ENCODE peak calls at places on chromosome 10, in five cellular contexts. One of them, this sample, is unnamed. For H3K9me2, the result is how much of the 10 kb centered on the place peaks cover.

GRCh38 chr10:50224330-50224952 is 26.9 kb downstream of the ASAH2 start:
- DNase-seq in GM23248: peak
- DNase-seq in HCT116: peak
- DNase-seq in PC-3: peak
- DNase-seq in GM23338: peak
- DNase-seq in this sample: peak

GRCh38 chr10:117464176-117464575 is 78.4 kb upstream of the EMX2 start:
- DNase-seq in GM23248: peak
- DNase-seq in HCT116: no peak
- DNase-seq in PC-3: no peak
- DNase-seq in GM23338: no peak
- DNase-seq in this sample: no peak

GRCh38 chr10:71880425-71881306 is 29.6 kb upstream of the PSAP start:
- DNase-seq in GM23248: peak
- DNase-seq in PC-3: no peak
- DNase-seq in HCT116: no peak
- DNase-seq in GM23338: no peak
- DNase-seq in this sample: no peak

GRCh38 chr10:317926-318325 is 182.7 kb downstream of the ZMYND11 start:
- DNase-seq in HCT116: no peak
- DNase-seq in PC-3: no peak
- DNase-seq in GM23248: no peak
- DNase-seq in GM23338: no peak
- DNase-seq in this sample: no peak

GRCh38 chr10:13272164-13272571 is 27.7 kb downstream of the PHYH start:
- DNase-seq in HCT116: no peak
- DNase-seq in GM23338: peak
- DNase-seq in GM23248: peak
- DNase-seq in PC-3: no peak
- DNase-seq in this sample: peak

GRCh38 chr10:71596127-71596526 is 123.5 kb downstream of the C10orf105 start:
- DNase-seq in PC-3: no peak
- DNase-seq in GM23248: no peak
- DNase-seq in HCT116: no peak
- DNase-seq in GM23338: no peak
- DNase-seq in this sample: no peak

GRCh38 chr10:87657370-87657769 is 2.3 kb upstream of the PAPSS2 start:
- DNase-seq in GM23248: peak
- DNase-seq in HCT116: no peak
- DNase-seq in GM23338: no peak
- DNase-seq in PC-3: peak
- DNase-seq in this sample: no peak

GRCh38 chr10:23826399-23826798 is 382.5 kb upstream of the KIAA1217 start:
- DNase-seq in GM23248: peak
- DNase-seq in HCT116: no peak
- DNase-seq in GM23338: peak
- DNase-seq in PC-3: peak
- DNase-seq in this sample: no peak

GRCh38 chr10:5488272-5489161 is 10.9 kb downstream of the CALML5 start:
- DNase-seq in GM23248: no peak
- DNase-seq in GM23338: peak
- DNase-seq in HCT116: peak
- DNase-seq in PC-3: peak
- DNase-seq in this sample: no peak

GRCh38 chr10:3943695-3944257 is 158.8 kb upstream of the KLF6 start:
- DNase-seq in PC-3: no peak
- DNase-seq in HCT116: no peak
- DNase-seq in GM23338: no peak
- DNase-seq in GM23248: no peak
- DNase-seq in this sample: no peak

GRCh38 chr10:78688945-78689935 is 379.5 kb upstream of the ZMIZ1 start:
- DNase-seq in GM23248: peak
- DNase-seq in GM23338: peak
- DNase-seq in PC-3: no peak
- DNase-seq in HCT116: no peak
- DNase-seq in this sample: no peak

GRCh38 chr10:70656489-70656888 is 15.8 kb upstream of the ADAMTS14 start:
- DNase-seq in PC-3: peak
- DNase-seq in HCT116: no peak
- DNase-seq in GM23248: peak
- DNase-seq in GM23338: no peak
- DNase-seq in this sample: no peak

GRCh38 chr10:133335238-133336122 is 1.2 kb downstream of the CALY start:
- DNase-seq in HCT116: no peak
- DNase-seq in GM23248: peak
- DNase-seq in PC-3: peak
- DNase-seq in GM23338: peak
- DNase-seq in this sample: no peak

GRCh38 chr10:125081931-125082330 is 78.4 kb downstream of the CTBP2 start:
- DNase-seq in GM23338: no peak
- DNase-seq in GM23248: no peak
- DNase-seq in PC-3: no peak
- DNase-seq in HCT116: no peak
- DNase-seq in this sample: no peak

GRCh38 chr10:21170216-21170615 is 273.1 kb upstream of the NEBL start:
- DNase-seq in GM23248: no peak
- DNase-seq in HCT116: no peak
- DNase-seq in PC-3: no peak
- DNase-seq in GM23338: no peak
- DNase-seq in this sample: no peak

GRCh38 chr10:114033566-114033965 is 10.1 kb upstream of the ADRB1 start:
- DNase-seq in HCT116: no peak
- DNase-seq in GM23338: no peak
- DNase-seq in PC-3: peak
- DNase-seq in GM23248: no peak
- DNase-seq in this sample: no peak

GRCh38 chr10:15363031-15363430 is 8.1 kb downstream of the FAM171A1 start:
- DNase-seq in HCT116: no peak
- DNase-seq in GM23248: no peak
- DNase-seq in PC-3: no peak
- DNase-seq in GM23338: no peak
- DNase-seq in this sample: no peak

DNA sequence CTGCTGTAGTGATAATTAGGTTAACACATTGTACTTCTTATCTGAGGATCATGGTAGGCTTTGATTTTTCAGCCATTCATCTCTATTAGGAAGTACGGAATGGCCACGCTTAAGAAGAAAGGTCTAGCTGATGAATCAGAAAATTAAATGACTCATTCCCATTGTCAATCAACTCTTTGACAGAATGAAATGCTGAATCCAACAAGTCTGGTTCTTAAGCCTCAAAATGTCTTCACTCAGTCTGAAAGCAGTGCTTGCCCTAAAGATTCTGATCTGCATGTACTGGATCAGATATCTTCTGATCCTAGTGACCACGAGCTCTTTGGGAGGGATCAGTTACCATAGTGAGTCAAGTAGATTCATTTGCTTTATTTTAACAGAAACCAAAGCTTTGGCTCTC is 5.7 kb upstream of the CELF2 start:
- DNase-seq in HCT116: no peak
- DNase-seq in PC-3: no peak
- DNase-seq in GM23248: no peak
- DNase-seq in GM23338: no peak
- DNase-seq in this sample: no peak
- H3K4me2 ChIP-seq in HCT116: no peak
- H3K4me2 ChIP-seq in PC-3: no peak
- H3K4me2 ChIP-seq in GM23248: no peak
- H3K4me2 ChIP-seq in GM23338: no peak
- H3K4me2 ChIP-seq in this sample: no peak

GRCh38 chr10:68954904-68955303 is 1.1 kb upstream of the DDX21 start:
- DNase-seq in HCT116: no peak
- DNase-seq in PC-3: no peak
- DNase-seq in GM23338: no peak
- DNase-seq in GM23248: no peak
- DNase-seq in this sample: peak

GRCh38 chr10:68957654-68958053 is 1.7 kb downstream of the DDX21 start:
- DNase-seq in GM23248: peak
- DNase-seq in HCT116: no peak
- DNase-seq in PC-3: peak
- DNase-seq in GM23338: no peak
- DNase-seq in this sample: no peak

GRCh38 chr10:68957284-68957615 is 1.3 kb downstream of the DDX21 start:
- DNase-seq in PC-3: no peak
- DNase-seq in HCT116: no peak
- DNase-seq in GM23338: peak
- DNase-seq in GM23248: no peak
- DNase-seq in this sample: no peak

GRCh38 chr10:68955786-68956532 is at the start of gene DDX21:
- DNase-seq in HCT116: peak
- DNase-seq in GM23338: peak
- DNase-seq in PC-3: peak
- DNase-seq in GM23248: peak
- DNase-seq in this sample: peak

GRCh38 chr10:68955414-68955785 is 570 bp upstream of the DDX21 start:
- DNase-seq in PC-3: no peak
- DNase-seq in HCT116: no peak
- DNase-seq in GM23338: peak
- DNase-seq in GM23248: peak
- DNase-seq in this sample: no peak
- H3K9me2 ChIP-seq in PC-3: under half
- H3K9me2 ChIP-seq in HCT116: under half
- H3K9me2 ChIP-seq in GM23338: under half
- H3K9me2 ChIP-seq in GM23248: under half
- H3K9me2 ChIP-seq in this sample: under half

GRCh38 chr10:75502838-75503237 is 71.4 kb downstream of the LRMDA start:
- DNase-seq in GM23248: no peak
- DNase-seq in PC-3: no peak
- DNase-seq in HCT116: no peak
- DNase-seq in GM23338: no peak
- DNase-seq in this sample: no peak

GRCh38 chr10:75505840-75506506 is 74.5 kb downstream of the LRMDA start:
- DNase-seq in PC-3: no peak
- DNase-seq in GM23248: no peak
- DNase-seq in GM23338: no peak
- DNase-seq in HCT116: no peak
- DNase-seq in this sample: no peak

GRCh38 chr10:75502389-75502788 is 71.0 kb downstream of the LRMDA start:
- DNase-seq in GM23248: no peak
- DNase-seq in PC-3: peak
- DNase-seq in GM23338: no peak
- DNase-seq in HCT116: no peak
- DNase-seq in this sample: no peak

GRCh38 chr10:75507469-75507868 is 76.0 kb downstream of the LRMDA start:
- DNase-seq in GM23338: no peak
- DNase-seq in PC-3: no peak
- DNase-seq in GM23248: no peak
- DNase-seq in HCT116: no peak
- DNase-seq in this sample: no peak

DNA sequence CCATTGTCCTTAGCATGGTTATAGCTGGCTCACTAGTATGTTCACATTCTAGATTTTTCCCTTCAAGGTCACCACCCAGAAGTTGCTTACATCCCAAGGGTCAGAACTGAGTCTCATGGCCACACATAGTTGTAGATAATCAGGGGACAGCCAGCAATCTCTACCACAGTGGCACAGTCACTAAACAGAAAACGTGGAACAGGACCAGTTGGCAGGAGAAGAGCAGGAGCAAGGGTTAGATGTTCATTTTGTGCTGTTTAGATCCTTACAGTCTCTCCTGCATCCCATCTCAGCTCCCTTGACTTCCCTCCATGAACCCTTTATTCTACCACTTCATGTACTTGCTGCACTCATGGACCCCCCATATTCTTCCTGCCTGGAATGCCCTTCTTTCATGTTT is 73.9 kb downstream of the LRMDA start:
- DNase-seq in GM23338: no peak
- DNase-seq in PC-3: no peak
- DNase-seq in HCT116: no peak
- DNase-seq in GM23248: no peak
- DNase-seq in this sample: no peak
- H3K4me2 ChIP-seq in GM23338: no peak
- H3K4me2 ChIP-seq in PC-3: no peak
- H3K4me2 ChIP-seq in HCT116: no peak
- H3K4me2 ChIP-seq in GM23248: no peak
- H3K4me2 ChIP-seq in this sample: no peak

DNA sequence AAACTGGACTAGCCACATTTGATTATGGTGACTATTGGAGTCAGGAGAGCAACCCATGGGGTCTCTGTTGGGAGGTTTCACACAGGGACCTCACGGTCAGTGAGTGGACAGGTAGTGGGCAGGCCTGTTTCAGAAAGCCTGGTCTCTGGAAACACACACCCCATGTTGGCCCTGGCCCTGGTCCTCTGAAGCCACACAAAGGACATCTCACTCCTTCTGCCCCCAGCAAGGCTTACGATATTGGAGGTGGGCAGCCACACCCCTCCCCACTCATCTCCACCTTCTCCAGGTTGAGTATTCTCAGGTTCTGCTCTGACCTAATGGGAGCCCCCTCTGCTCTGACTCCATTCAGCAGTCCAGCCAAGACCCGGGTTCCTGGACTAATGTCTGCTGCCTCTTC is 748.8 kb downstream of the GRID1 start:
- DNase-seq in PC-3: no peak
- DNase-seq in HCT116: no peak
- DNase-seq in GM23248: no peak
- DNase-seq in GM23338: no peak
- DNase-seq in this sample: no peak
- H3K9me2 ChIP-seq in PC-3: under half
- H3K9me2 ChIP-seq in HCT116: under half
- H3K9me2 ChIP-seq in GM23248: under half
- H3K9me2 ChIP-seq in GM23338: under half
- H3K9me2 ChIP-seq in this sample: under half

DNA sequence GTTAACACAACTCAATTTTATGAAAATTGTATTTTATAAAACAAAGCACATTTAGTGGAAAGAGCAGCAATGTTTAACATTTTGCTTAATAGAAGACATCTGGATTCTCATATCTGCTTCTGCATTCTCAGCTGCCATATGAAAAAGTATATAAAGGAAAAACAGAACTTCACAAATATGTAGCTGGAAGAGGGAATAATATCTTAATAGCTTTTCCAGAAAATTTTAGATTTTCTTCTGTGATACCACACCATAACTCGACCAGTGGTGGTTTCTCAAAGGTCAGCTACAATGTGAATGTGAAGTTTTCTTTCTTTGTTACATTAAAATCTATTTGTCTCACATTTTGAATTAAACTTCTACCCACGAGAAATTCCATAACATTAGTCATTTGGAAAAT is 339.9 kb downstream of the PARD3 start:
- DNase-seq in GM23248: peak
- DNase-seq in HCT116: no peak
- DNase-seq in GM23338: no peak
- DNase-seq in PC-3: peak
- DNase-seq in this sample: no peak
- H3K4me2 ChIP-seq in GM23248: no peak
- H3K4me2 ChIP-seq in HCT116: no peak
- H3K4me2 ChIP-seq in GM23338: no peak
- H3K4me2 ChIP-seq in PC-3: no peak
- H3K4me2 ChIP-seq in this sample: no peak

GRCh38 chr10:104638861-104639594 is 2.1 kb upstream of the SORCS3 start:
- DNase-seq in GM23338: peak
- DNase-seq in PC-3: no peak
- DNase-seq in GM23248: peak
- DNase-seq in HCT116: no peak
- DNase-seq in this sample: no peak
- H3K9me2 ChIP-seq in GM23338: under half
- H3K9me2 ChIP-seq in PC-3: under half
- H3K9me2 ChIP-seq in GM23248: under half
- H3K9me2 ChIP-seq in HCT116: under half
- H3K9me2 ChIP-seq in this sample: under half

GRCh38 chr10:11235771-11236170 is 218.1 kb downstream of the CELF2 start:
- DNase-seq in GM23248: no peak
- DNase-seq in GM23338: no peak
- DNase-seq in HCT116: no peak
- DNase-seq in PC-3: no peak
- DNase-seq in this sample: no peak
- H3K4me2 ChIP-seq in GM23248: no peak
- H3K4me2 ChIP-seq in GM23338: no peak
- H3K4me2 ChIP-seq in HCT116: no peak
- H3K4me2 ChIP-seq in PC-3: no peak
- H3K4me2 ChIP-seq in this sample: no peak

GRCh38 chr10:90912854-90913479 is 7.9 kb downstream of the ANKRD1 start:
- DNase-seq in GM23248: no peak
- DNase-seq in PC-3: no peak
- DNase-seq in GM23338: no peak
- DNase-seq in HCT116: no peak
- DNase-seq in this sample: no peak
- H3K9me2 ChIP-seq in GM23248: under half
- H3K9me2 ChIP-seq in PC-3: under half
- H3K9me2 ChIP-seq in GM23338: under half
- H3K9me2 ChIP-seq in HCT116: under half
- H3K9me2 ChIP-seq in this sample: under half